ENCODE peak calls at places on chromosomes 7 and 10, in nine cellular contexts. B, K, O, T, A, J, R, Q and U are unnamed samples.

GRCh38 chr7:141593134-141593533 is 41.9 kb downstream of the AGK start:
- DNase-seq in B (peak), K (peak), O (no peak), T (no peak), A (peak), J (no peak), R (no peak), Q (no peak), U (no peak)

GRCh38 chr7:75920431-75921161 is 5.6 kb downstream of the POR start:
- DNase-seq in B (no peak), K (no peak), O (no peak), T (no peak), A (peak), J (no peak), R (no peak), Q (peak), U (no peak)

GRCh38 chr10:120945801-120946302 is 94.7 kb downstream of the WDR11 start:
- DNase-seq in B (no peak), K (no peak), O (peak), T (no peak), A (peak), J (no peak), R (no peak), Q (no peak), U (no peak)

GRCh38 chr10:99709480-99710229 is 22.3 kb downstream of the COX15 start:
- DNase-seq in B (peak), K (peak), O (no peak), T (no peak), A (no peak), J (peak), R (no peak), Q (no peak), U (peak)

GRCh38 chr10:33109384-33109783 is 151.4 kb upstream of the ITGB1 start:
- DNase-seq in B (no peak), K (no peak), O (no peak), T (no peak), A (no peak), J (no peak), R (no peak), Q (no peak), U (no peak)

GRCh38 chr10:69497235-69497561 is 45.9 kb downstream of the TSPAN15 start:
- DNase-seq in B (no peak), K (no peak), O (no peak), T (no peak), A (no peak), J (no peak), R (no peak), Q (no peak), U (no peak)

GRCh38 chr10:58264780-58265179 is 2.9 kb downstream of the IPMK start:
- DNase-seq in B (no peak), K (no peak), O (no peak), T (no peak), A (no peak), J (no peak), R (no peak), Q (no peak), U (no peak)

GRCh38 chr7:145036592-145037386 is 200.9 kb upstream of the TPK1 start:
- DNase-seq in B (peak), K (peak), O (peak), T (peak), A (peak), J (peak), R (peak), Q (no peak), U (peak)

GRCh38 chr7:27633062-27633461 is 29.6 kb downstream of the HIBADH start:
- DNase-seq in B (no peak), K (no peak), O (no peak), T (no peak), A (no peak), J (no peak), R (no peak), Q (no peak), U (no peak)

GRCh38 chr10:123995461-123996131 is 97.8 kb downstream of the CHST15 start:
- DNase-seq in B (peak), K (peak), O (peak), T (peak), A (peak), J (peak), R (peak), Q (no peak), U (peak)

GRCh38 chr10:58237014-58237830 is 30.5 kb downstream of the IPMK start:
- DNase-seq in B (peak), K (peak), O (peak), T (no peak), A (peak), J (no peak), R (peak), Q (no peak), U (no peak)

GRCh38 chr10:86635402-86635801 is 18.9 kb upstream of the OPN4 start:
- DNase-seq in B (peak), K (peak), O (no peak), T (no peak), A (peak), J (no peak), R (no peak), Q (no peak), U (no peak)

GRCh38 chr7:20310963-20311742 is 19.5 kb upstream of the ITGB8 start:
- DNase-seq in B (peak), K (peak), O (peak), T (no peak), A (peak), J (no peak), R (no peak), Q (no peak), U (no peak)

GRCh38 chr10:61271127-61271780 is 181.9 kb downstream of the TMEM26 start:
- DNase-seq in B (peak), K (peak), O (peak), T (no peak), A (peak), J (no peak), R (peak), Q (no peak), U (no peak)

GRCh38 chr7:157168571-157168970 is 29.8 kb downstream of the UBE3C start:
- DNase-seq in B (no peak), K (no peak), O (no peak), T (no peak), A (no peak), J (no peak), R (no peak), Q (no peak), U (no peak)

GRCh38 chr7:148770004-148770403 is 71.3 kb downstream of the CUL1 start:
- DNase-seq in B (no peak), K (no peak), O (no peak), T (no peak), A (no peak), J (no peak), R (no peak), Q (no peak), U (no peak)

GRCh38 chr10:131127610-131128009 is 183.9 kb downstream of the TCERG1L start:
- DNase-seq in B (no peak), K (no peak), O (no peak), T (no peak), A (no peak), J (no peak), R (no peak), Q (peak), U (no peak)

GRCh38 chr7:2444476-2444875 is 31.7 kb downstream of the GRIFIN start:
- DNase-seq in B (peak), K (peak), O (no peak), T (no peak), A (peak), J (no peak), R (no peak), Q (no peak), U (no peak)

GRCh38 chr10:16870331-16870730 is 53.1 kb upstream of the RSU1 start:
- DNase-seq in B (peak), K (no peak), O (no peak), T (no peak), A (no peak), J (no peak), R (no peak), Q (no peak), U (no peak)

GRCh38 chr10:5987747-5988146 is 10.4 kb upstream of the IL15RA start:
- DNase-seq in B (no peak), K (no peak), O (no peak), T (no peak), A (no peak), J (no peak), R (no peak), Q (no peak), U (no peak)

GRCh38 chr10:5620966-5621365 is 45.4 kb downstream of the ASB13 start:
- DNase-seq in B (no peak), K (no peak), O (no peak), T (no peak), A (no peak), J (no peak), R (no peak), Q (peak), U (no peak)

GRCh38 chr10:96073722-96074121 is 30.3 kb downstream of the CCNJ start:
- DNase-seq in B (peak), K (peak), O (no peak), T (no peak), A (peak), J (no peak), R (no peak), Q (no peak), U (no peak)

GRCh38 chr10:6491841-6492609 is 88.1 kb downstream of the PRKCQ start:
- DNase-seq in B (no peak), K (no peak), O (no peak), T (no peak), A (no peak), J (no peak), R (no peak), Q (no peak), U (no peak)

GRCh38 chr7:106022193-106022821 is 59.2 kb downstream of the CDHR3 start:
- DNase-seq in B (no peak), K (peak), O (no peak), T (no peak), A (no peak), J (no peak), R (no peak), Q (no peak), U (no peak)

GRCh38 chr7:47103498-47104205 is 478.3 kb downstream of the TNS3 start:
- DNase-seq in B (no peak), K (no peak), O (no peak), T (no peak), A (no peak), J (no peak), R (no peak), Q (no peak), U (no peak)

GRCh38 chr10:121927361-121927840 is 430 bp downstream of the ATE1 start:
- DNase-seq in B (peak), K (peak), O (peak), T (no peak), A (peak), J (peak), R (no peak), Q (peak), U (peak)

GRCh38 chr10:16854623-16855022 is 37.4 kb upstream of the RSU1 start:
- DNase-seq in B (no peak), K (no peak), O (peak), T (no peak), A (peak), J (no peak), R (no peak), Q (no peak), U (no peak)

GRCh38 chr10:11824376-11824775 is 1.2 kb downstream of the PROSER2 start:
- DNase-seq in B (peak), K (peak), O (no peak), T (no peak), A (peak), J (no peak), R (no peak), Q (no peak), U (no peak)

GRCh38 chr10:78937800-78938694 is 130.7 kb upstream of the ZMIZ1 start:
- DNase-seq in B (no peak), K (no peak), O (peak), T (no peak), A (no peak), J (no peak), R (no peak), Q (peak), U (peak)

GRCh38 chr7:111730476-111731300 is 168.4 kb upstream of the IMMP2L start:
- DNase-seq in B (peak), K (no peak), O (peak), T (no peak), A (peak), J (no peak), R (no peak), Q (no peak), U (peak)

GRCh38 chr7:111727905-111728634 is 165.8 kb upstream of the IMMP2L start:
- DNase-seq in B (no peak), K (no peak), O (no peak), T (no peak), A (no peak), J (peak), R (no peak), Q (peak), U (no peak)

GRCh38 chr7:111728635-111728995 is 166.3 kb upstream of the IMMP2L start:
- DNase-seq in B (no peak), K (no peak), O (no peak), T (no peak), A (no peak), J (no peak), R (no peak), Q (no peak), U (no peak)

GRCh38 chr7:111732923-111733322 is 170.6 kb upstream of the IMMP2L start:
- DNase-seq in B (no peak), K (no peak), O (no peak), T (no peak), A (no peak), J (no peak), R (no peak), Q (no peak), U (no peak)

GRCh38 chr7:111729483-111729882 is 167.2 kb upstream of the IMMP2L start:
- DNase-seq in B (no peak), K (no peak), O (no peak), T (no peak), A (no peak), J (peak), R (no peak), Q (no peak), U (no peak)
- TF ChIP-seq CTCF in B (no peak), K (no peak), O (no peak), T (no peak), A (no peak), J (no peak), R (no peak), Q (no peak), U (no peak)

GRCh38 chr7:98722402-98722801 is 105.3 kb downstream of the NPTX2 start:
- DNase-seq in B (no peak), K (no peak), O (no peak), T (no peak), A (no peak), J (no peak), R (no peak), Q (no peak), U (no peak)

GRCh38 chr7:98724591-98724990 is 107.5 kb downstream of the NPTX2 start:
- DNase-seq in B (no peak), K (no peak), O (no peak), T (no peak), A (no peak), J (no peak), R (no peak), Q (no peak), U (no peak)

GRCh38 chr7:98713411-98713810 is 96.3 kb downstream of the NPTX2 start:
- DNase-seq in B (no peak), K (no peak), O (no peak), T (no peak), A (no peak), J (no peak), R (no peak), Q (no peak), U (no peak)

DNA sequence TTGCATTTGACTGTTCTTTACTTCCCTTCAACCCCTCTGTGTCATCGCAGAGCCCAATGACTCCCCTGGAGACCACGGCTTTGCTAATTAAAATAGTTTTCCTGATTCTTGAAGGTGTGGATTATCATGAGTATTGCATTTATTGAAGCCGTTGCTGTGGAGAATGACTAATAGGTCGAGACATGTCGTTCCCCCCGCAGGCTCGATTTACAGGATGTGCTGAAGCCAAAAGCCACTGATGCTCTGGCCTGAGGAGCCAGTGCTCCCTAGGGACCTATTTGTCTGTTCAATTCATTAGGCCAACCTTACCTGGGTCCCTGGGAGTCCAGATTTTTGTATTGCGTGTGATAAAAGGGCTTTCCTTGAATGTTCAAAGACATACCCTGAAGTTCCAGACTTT is 102.3 kb downstream of the NPTX2 start:
- DNase-seq in B (no peak), K (no peak), O (no peak), T (no peak), A (no peak), J (no peak), R (no peak), Q (no peak), U (no peak)
- TF ChIP-seq CTCF in B (no peak), K (no peak), O (no peak), T (no peak), A (no peak), J (no peak), R (no peak), Q (no peak), U (no peak)

GRCh38 chr10:22103701-22104100 is 100.2 kb upstream of the DNAJC1 start:
- DNase-seq in B (no peak), K (no peak), O (no peak), T (no peak), A (peak), J (no peak), R (no peak), Q (no peak), U (peak)
- TF ChIP-seq CTCF in B (no peak), K (peak), O (no peak), T (peak), A (peak), J (peak), R (peak), Q (peak), U (peak)

GRCh38 chr10:126160971-126161630 is 227.2 kb downstream of the ADAM12 start:
- DNase-seq in B (peak), K (peak), O (no peak), T (no peak), A (no peak), J (peak), R (no peak), Q (no peak), U (no peak)
- TF ChIP-seq CTCF in B (peak), K (peak), O (no peak), T (peak), A (no peak), J (no peak), R (peak), Q (peak), U (no peak)

GRCh38 chr7:100791881-100792666 is 35.2 kb downstream of the EPHB4 start:
- DNase-seq in B (no peak), K (no peak), O (peak), T (no peak), A (no peak), J (no peak), R (no peak), Q (no peak), U (no peak)
- TF ChIP-seq CTCF in B (no peak), K (no peak), O (no peak), T (no peak), A (no peak), J (no peak), R (no peak), Q (no peak), U (no peak)

GRCh38 chr7:108246227-108246837 is 116.2 kb upstream of the LAMB4 start:
- DNase-seq in B (peak), K (peak), O (peak), T (peak), A (peak), J (no peak), R (peak), Q (no peak), U (no peak)
- TF ChIP-seq CTCF in B (peak), K (peak), O (no peak), T (no peak), A (peak), J (no peak), R (peak), Q (no peak), U (no peak)

DNA sequence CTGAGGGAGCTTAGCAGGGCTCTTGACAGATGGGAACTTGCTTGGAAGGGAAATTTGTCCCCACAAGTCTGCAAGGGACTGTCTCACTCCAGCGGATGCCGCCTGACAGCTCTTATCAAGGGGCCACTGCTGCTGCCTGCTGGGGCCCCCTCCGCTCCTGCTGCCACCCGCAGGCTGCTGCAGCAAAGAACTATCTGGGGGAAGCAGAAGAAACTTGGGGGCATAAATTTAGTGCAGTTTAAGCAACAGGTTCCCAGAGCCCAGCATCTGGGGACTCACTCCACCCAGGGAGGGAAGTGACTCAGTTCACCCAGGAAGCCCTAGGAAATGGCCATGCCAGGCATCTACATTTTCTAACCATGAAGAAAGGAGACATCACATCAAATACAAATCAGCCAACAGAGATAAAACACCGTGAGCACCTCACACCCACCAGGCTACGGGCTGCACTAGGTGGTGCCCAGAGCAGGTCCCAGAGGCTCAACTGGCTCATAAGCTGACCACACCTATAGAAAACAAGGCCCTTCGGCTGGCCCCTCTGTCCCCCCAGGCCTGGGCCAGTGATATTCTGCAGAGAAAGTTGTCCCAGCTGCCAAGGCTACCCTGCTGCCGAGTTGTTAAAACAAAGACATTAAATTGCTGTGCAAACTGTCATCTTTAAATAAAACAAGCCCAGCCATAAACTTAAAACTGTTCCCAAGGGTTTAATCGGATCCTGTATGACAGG is 3.7 kb downstream of the RGS10 start:
- DNase-seq in B (no peak), K (no peak), O (no peak), T (no peak), A (no peak), J (no peak), R (no peak), Q (no peak), U (no peak)
- TF ChIP-seq CTCF in B (no peak), K (no peak), O (no peak), T (no peak), A (no peak), J (no peak), R (no peak), Q (no peak), U (peak)

DNA sequence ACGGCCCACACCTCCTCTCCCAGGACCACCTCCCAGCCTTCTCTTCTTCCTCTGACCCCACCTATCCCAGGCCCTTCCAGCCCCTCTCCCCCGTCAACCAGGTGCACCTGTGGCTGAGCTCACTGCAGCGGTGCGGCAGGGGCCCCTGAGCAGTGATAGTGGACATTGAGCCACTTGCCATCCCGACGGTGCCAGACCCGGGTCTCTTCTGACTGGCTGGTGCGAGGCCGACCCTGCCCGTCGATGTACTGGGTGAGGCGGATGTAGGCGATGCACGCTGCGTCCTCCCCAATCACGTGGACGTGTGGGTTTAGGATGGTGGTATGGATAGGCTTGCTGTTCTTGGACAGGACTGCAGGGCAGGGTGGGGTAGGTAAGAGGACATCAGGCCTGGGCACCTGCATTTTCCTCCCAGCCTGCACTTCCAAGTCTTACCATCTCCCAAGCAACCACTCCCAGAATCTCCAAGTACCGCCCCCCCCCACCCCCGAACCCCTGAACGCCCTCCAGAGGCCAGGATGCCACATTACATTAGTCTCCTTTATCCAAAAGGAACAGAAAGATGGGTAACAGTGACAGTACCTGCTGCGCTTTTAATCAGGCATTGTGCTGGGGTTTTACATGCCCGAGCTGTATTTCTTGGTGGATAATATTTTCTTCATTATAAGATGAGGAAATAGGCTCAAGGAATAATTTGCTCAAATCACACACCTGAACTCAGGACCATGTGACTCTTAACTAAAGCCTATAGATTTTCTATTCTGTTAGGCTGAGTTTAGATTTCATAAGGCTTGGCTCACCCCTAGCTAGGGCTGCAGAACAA is 3.7 kb upstream of the NDST2 start:
- DNase-seq in B (no peak), K (no peak), O (peak), T (no peak), A (peak), J (peak), R (no peak), Q (no peak), U (peak)
- TF ChIP-seq CTCF in B (peak), K (peak), O (peak), T (peak), A (peak), J (peak), R (peak), Q (no peak), U (peak)